ENCODE peak calls at places on chromosomes 12 and 14, in ten cellular contexts. One of them, this sample, is unnamed.

GRCh38 chr12:26701604-26702215 is 131.3 kb downstream of the ITPR2 start:
- DNase-seq in dorsolateral prefrontal cortex: no peak
- DNase-seq in G401: peak; percentile 72
- DNase-seq in GM12891: no peak
- DNase-seq in foreskin fibroblast: peak; percentile 67
- DNase-seq in NCI-H510A treated with DMSO at 0.1 percent for 48 hours: peak; percentile 64
- DNase-seq in NCI-H1105: peak; percentile 69
- DNase-seq in caudate nucleus: no peak
- DNase-seq in T follicular helper cell: no peak
- DNase-seq in T47D: no peak
- DNase-seq in this sample: peak; percentile 72

GRCh38 chr12:91627225-91627624 is 444.6 kb upstream of the DCN start:
- DNase-seq in dorsolateral prefrontal cortex: no peak
- DNase-seq in G401: no peak
- DNase-seq in GM12891: no peak
- DNase-seq in foreskin fibroblast: no peak
- DNase-seq in NCI-H510A treated with DMSO at 0.1 percent for 48 hours: no peak
- DNase-seq in NCI-H1105: no peak
- DNase-seq in caudate nucleus: no peak
- DNase-seq in T follicular helper cell: no peak
- DNase-seq in T47D: no peak
- DNase-seq in this sample: no peak

GRCh38 chr12:22275847-22276246 is 58.7 kb downstream of the ST8SIA1 start:
- DNase-seq in dorsolateral prefrontal cortex: no peak
- DNase-seq in G401: peak; percentile 11
- DNase-seq in GM12891: no peak
- DNase-seq in foreskin fibroblast: peak; percentile 95
- DNase-seq in NCI-H510A treated with DMSO at 0.1 percent for 48 hours: no peak
- DNase-seq in NCI-H1105: no peak
- DNase-seq in caudate nucleus: no peak
- DNase-seq in T follicular helper cell: no peak
- DNase-seq in T47D: no peak
- DNase-seq in this sample: no peak

GRCh38 chr14:94180655-94181271 is 6.6 kb downstream of the PPP4R4 start:
- DNase-seq in dorsolateral prefrontal cortex: no peak
- DNase-seq in G401: peak; percentile 57
- DNase-seq in GM12891: no peak
- DNase-seq in foreskin fibroblast: peak; percentile 54
- DNase-seq in NCI-H510A treated with DMSO at 0.1 percent for 48 hours: peak; percentile 46
- DNase-seq in NCI-H1105: peak; percentile 45
- DNase-seq in caudate nucleus: no peak
- DNase-seq in T follicular helper cell: no peak
- DNase-seq in T47D: no peak
- DNase-seq in this sample: peak; percentile 58

GRCh38 chr12:54658306-54659264 is 10.4 kb upstream of the DCD start:
- DNase-seq in dorsolateral prefrontal cortex: no peak
- DNase-seq in G401: no peak
- DNase-seq in GM12891: peak; percentile 47
- DNase-seq in foreskin fibroblast: peak; percentile 40
- DNase-seq in NCI-H510A treated with DMSO at 0.1 percent for 48 hours: peak; percentile 28
- DNase-seq in NCI-H1105: no peak
- DNase-seq in caudate nucleus: no peak
- DNase-seq in T follicular helper cell: peak; percentile 20
- DNase-seq in T47D: no peak
- DNase-seq in this sample: peak; percentile 19

GRCh38 chr14:64563696-64564095 is 13.9 kb downstream of the PPP1R36 start:
- DNase-seq in dorsolateral prefrontal cortex: no peak
- DNase-seq in G401: no peak
- DNase-seq in GM12891: no peak
- DNase-seq in foreskin fibroblast: no peak
- DNase-seq in NCI-H510A treated with DMSO at 0.1 percent for 48 hours: no peak
- DNase-seq in NCI-H1105: no peak
- DNase-seq in caudate nucleus: no peak
- DNase-seq in T follicular helper cell: no peak
- DNase-seq in T47D: no peak
- DNase-seq in this sample: no peak

GRCh38 chr12:65248656-65249633 is 29.5 kb upstream of the MSRB3 start:
- DNase-seq in dorsolateral prefrontal cortex: no peak
- DNase-seq in G401: no peak
- DNase-seq in GM12891: no peak
- DNase-seq in foreskin fibroblast: no peak
- DNase-seq in NCI-H510A treated with DMSO at 0.1 percent for 48 hours: no peak
- DNase-seq in NCI-H1105: no peak
- DNase-seq in caudate nucleus: no peak
- DNase-seq in T follicular helper cell: no peak
- DNase-seq in T47D: no peak
- DNase-seq in this sample: no peak

GRCh38 chr14:86015916-86016315 is 486.0 kb downstream of the FLRT2 start:
- DNase-seq in dorsolateral prefrontal cortex: no peak
- DNase-seq in G401: no peak
- DNase-seq in GM12891: no peak
- DNase-seq in foreskin fibroblast: peak; percentile 53
- DNase-seq in NCI-H510A treated with DMSO at 0.1 percent for 48 hours: no peak
- DNase-seq in NCI-H1105: no peak
- DNase-seq in caudate nucleus: no peak
- DNase-seq in T follicular helper cell: no peak
- DNase-seq in T47D: no peak
- DNase-seq in this sample: no peak

GRCh38 chr12:121522962-121523361 is 57.9 kb downstream of the KDM2B start:
- DNase-seq in dorsolateral prefrontal cortex: no peak
- DNase-seq in G401: no peak
- DNase-seq in GM12891: no peak
- DNase-seq in foreskin fibroblast: no peak
- DNase-seq in NCI-H510A treated with DMSO at 0.1 percent for 48 hours: no peak
- DNase-seq in NCI-H1105: no peak
- DNase-seq in caudate nucleus: no peak
- DNase-seq in T follicular helper cell: no peak
- DNase-seq in T47D: no peak
- DNase-seq in this sample: no peak

GRCh38 chr14:85824526-85824925 is 294.6 kb downstream of the FLRT2 start:
- DNase-seq in dorsolateral prefrontal cortex: no peak
- DNase-seq in G401: no peak
- DNase-seq in GM12891: no peak
- DNase-seq in foreskin fibroblast: no peak
- DNase-seq in NCI-H510A treated with DMSO at 0.1 percent for 48 hours: peak; percentile 90
- DNase-seq in NCI-H1105: peak; percentile 13
- DNase-seq in caudate nucleus: no peak
- DNase-seq in T follicular helper cell: no peak
- DNase-seq in T47D: no peak
- DNase-seq in this sample: no peak

GRCh38 chr12:50727466-50727865 is 36.4 kb upstream of the ATF1 start:
- DNase-seq in dorsolateral prefrontal cortex: no peak
- DNase-seq in G401: peak; percentile 45
- DNase-seq in GM12891: no peak
- DNase-seq in foreskin fibroblast: no peak
- DNase-seq in NCI-H510A treated with DMSO at 0.1 percent for 48 hours: no peak
- DNase-seq in NCI-H1105: no peak
- DNase-seq in caudate nucleus: no peak
- DNase-seq in T follicular helper cell: no peak
- DNase-seq in T47D: no peak
- DNase-seq in this sample: no peak

GRCh38 chr14:104876251-104876699 is 11.2 kb downstream of the CEP170B start:
- DNase-seq in dorsolateral prefrontal cortex: no peak
- DNase-seq in G401: no peak
- DNase-seq in GM12891: peak; percentile 70
- DNase-seq in foreskin fibroblast: peak; percentile 66
- DNase-seq in NCI-H510A treated with DMSO at 0.1 percent for 48 hours: no peak
- DNase-seq in NCI-H1105: no peak
- DNase-seq in caudate nucleus: no peak
- DNase-seq in T follicular helper cell: peak; percentile 26
- DNase-seq in T47D: peak; percentile 54
- DNase-seq in this sample: peak; percentile 28

GRCh38 chr14:63164108-63164683 is 40.0 kb upstream of the RHOJ start:
- DNase-seq in dorsolateral prefrontal cortex: no peak
- DNase-seq in G401: no peak
- DNase-seq in GM12891: no peak
- DNase-seq in foreskin fibroblast: no peak
- DNase-seq in NCI-H510A treated with DMSO at 0.1 percent for 48 hours: no peak
- DNase-seq in NCI-H1105: no peak
- DNase-seq in caudate nucleus: no peak
- DNase-seq in T follicular helper cell: no peak
- DNase-seq in T47D: no peak
- DNase-seq in this sample: no peak